ENCODE peak calls at places on chromosomes 11 and 22, in seven cellular contexts. H, L, Z, P, G, M and I are unnamed samples.

GRCh38 chr22:24407278-24407665 is 20.1 kb upstream of the ADORA2A start:
- DNase-seq in G (peak; percentile 23), P (no peak), M (no peak), H (no peak), L (no peak), Z (peak; percentile 76), I (peak; percentile 37)

GRCh38 chr22:24444729-24445466 is 17.5 kb downstream of the ADORA2A start:
- DNase-seq in L (no peak), M (no peak), Z (no peak), G (no peak), P (no peak), H (no peak), I (no peak)

GRCh38 chr11:29217901-29218300 is 798.9 kb downstream of the KCNA4 start:
- DNase-seq in M (no peak), G (no peak), H (no peak), L (no peak), Z (no peak), P (no peak), I (no peak)

GRCh38 chr11:67356867-67357561 is 3.7 kb upstream of the POLD4 start:
- DNase-seq in Z (peak; percentile 71), M (peak; percentile 69), G (peak; percentile 94), P (peak; percentile 90), L (peak; percentile 84), H (peak; percentile 90), I (peak; percentile 74)

GRCh38 chr11:43937434-43938411 is 4.7 kb upstream of the C11orf96 start:
- DNase-seq in Z (peak; percentile 28), H (no peak), M (no peak), P (peak; percentile 63), G (no peak), L (peak; percentile 51), I (no peak)

GRCh38 chr22:29344137-29344536 is 28.6 kb upstream of the RASL10A start:
- DNase-seq in H (no peak), P (peak; percentile 96), L (peak; percentile 29), G (no peak), Z (no peak), M (no peak), I (no peak)

GRCh38 chr22:37553725-37554124 is 6.6 kb upstream of the CDC42EP1 start:
- DNase-seq in M (no peak), G (no peak), P (no peak), Z (no peak), H (no peak), L (no peak), I (no peak)

GRCh38 chr11:71182791-71183556 is 69.4 kb downstream of the SHANK2 start:
- DNase-seq in L (no peak), G (no peak), Z (no peak), P (no peak), H (no peak), M (no peak), I (no peak)

GRCh38 chr11:73244589-73245240 is 26.6 kb downstream of the P2RY2 start:
- DNase-seq in H (no peak), M (no peak), L (no peak), Z (no peak), G (no peak), P (no peak), I (no peak)

GRCh38 chr11:120182357-120182756 is 28.5 kb upstream of the OAF start:
- DNase-seq in H (peak; percentile 54), P (no peak), Z (no peak), M (no peak), G (no peak), L (no peak), I (no peak)

GRCh38 chr22:35749808-35750207 is 32.1 kb downstream of the APOL5 start:
- DNase-seq in Z (no peak), P (no peak), G (no peak), H (no peak), L (no peak), M (no peak), I (no peak)

GRCh38 chr11:20647976-20648565 is 21.3 kb upstream of the NELL1 start:
- DNase-seq in P (peak; percentile 71), M (peak; percentile 48), H (peak; percentile 63), G (peak; percentile 75), Z (peak; percentile 55), L (peak; percentile 49), I (peak; percentile 53)

GRCh38 chr11:130103296-130103814 is 33.7 kb downstream of the APLP2 start:
- DNase-seq in P (peak; percentile 97), M (no peak), Z (peak; percentile 75), G (no peak), H (no peak), L (peak; percentile 93), I (no peak)

GRCh38 chr11:73426184-73426845 is 50.1 kb downstream of the RELT start:
- DNase-seq in M (no peak), H (no peak), Z (no peak), G (no peak), P (no peak), L (peak; percentile 26), I (no peak)

GRCh38 chr11:65506770-65507485 is 8.1 kb downstream of the MALAT1 start:
- DNase-seq in P (peak; percentile 56), G (peak; percentile 81), M (peak; percentile 78), Z (peak; percentile 61), L (peak; percentile 57), H (peak; percentile 79), I (peak; percentile 65)

GRCh38 chr22:24905909-24906308 is 40.6 kb downstream of the LHFPL7 start:
- DNase-seq in G (no peak), H (no peak), L (no peak), P (no peak), Z (no peak), M (no peak), I (no peak)

GRCh38 chr11:104146943-104147342 is 17.0 kb downstream of the PDGFD start:
- DNase-seq in Z (no peak), M (no peak), L (no peak), G (no peak), H (no peak), P (no peak), I (no peak)

DNA sequence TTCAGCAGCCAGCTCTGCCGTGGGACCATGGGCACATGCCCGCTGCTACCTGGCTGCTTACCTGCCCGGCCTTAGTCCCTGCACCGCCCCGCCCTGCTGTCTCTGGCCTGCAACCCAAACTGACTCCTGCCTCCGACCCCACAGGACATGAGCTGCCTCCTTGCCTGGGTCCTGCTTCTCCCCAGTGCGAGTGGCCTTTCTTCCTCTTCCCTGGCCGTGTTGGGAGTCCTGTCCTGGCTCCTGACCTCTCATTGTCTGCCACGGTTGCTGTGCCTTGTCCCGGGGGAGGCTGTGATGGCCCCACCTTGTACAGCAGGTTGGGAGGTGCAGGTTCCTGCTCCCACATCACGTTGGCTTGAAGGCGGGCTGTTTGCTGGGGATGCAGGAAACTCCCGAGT is 370.0 kb downstream of the TBC1D22A start:
- DNase-seq in H (no peak), L (no peak), G (no peak), Z (no peak), P (no peak), M (no peak), I (no peak)
- H4K20me1 ChIP-seq in H (no peaks in the 10 kb centered on the region), L (no peaks in the 10 kb centered on the region), G (no peaks in the 10 kb centered on the region), Z (no peaks in the 10 kb centered on the region), P (no peaks in the 10 kb centered on the region), M (no peaks in the 10 kb centered on the region), I (peaks cover 9% of the 10 kb centered on the region)

GRCh38 chr22:23292453-23293350 is 112.4 kb downstream of the BCR start:
- DNase-seq in H (no peak), Z (no peak), M (no peak), G (no peak), P (no peak), L (no peak), I (no peak)
- H4K20me1 ChIP-seq in H (peaks cover 11% of the 10 kb centered on the region), Z (no peaks in the 10 kb centered on the region), M (peaks cover 7% of the 10 kb centered on the region), G (no peaks in the 10 kb centered on the region), P (no peaks in the 10 kb centered on the region), L (no peaks in the 10 kb centered on the region), I (peaks cover 3% of the 10 kb centered on the region)

DNA sequence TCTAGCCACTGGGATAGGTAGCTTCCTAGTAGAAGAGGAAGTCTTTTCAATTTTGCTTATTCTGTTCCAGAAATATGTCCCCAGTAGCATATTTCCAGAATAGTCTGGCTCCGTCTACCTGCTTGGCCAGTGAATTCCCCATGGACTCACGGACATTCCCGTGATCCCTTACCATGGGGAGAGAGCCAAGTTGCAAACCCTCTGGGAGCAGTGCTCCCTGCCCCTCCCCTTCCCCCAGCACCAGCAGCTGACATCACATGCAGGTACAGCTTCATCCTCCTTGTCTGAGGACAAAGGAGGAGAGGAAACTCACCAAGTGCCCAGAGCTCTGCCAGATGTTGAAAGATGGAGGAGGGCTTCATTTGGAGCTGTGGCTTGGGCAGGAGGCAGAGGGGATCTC is 61.2 kb downstream of the GRAMD1B start:
- DNase-seq in L (no peak), G (no peak), M (no peak), P (no peak), H (no peak), Z (no peak), I (no peak)
- H4K20me1 ChIP-seq in L (no peaks in the 10 kb centered on the region), G (no peaks in the 10 kb centered on the region), M (no peaks in the 10 kb centered on the region), P (peaks cover 3% of the 10 kb centered on the region), H (peaks cover 3% of the 10 kb centered on the region), Z (no peaks in the 10 kb centered on the region), I (peaks cover 15% of the 10 kb centered on the region)

DNA sequence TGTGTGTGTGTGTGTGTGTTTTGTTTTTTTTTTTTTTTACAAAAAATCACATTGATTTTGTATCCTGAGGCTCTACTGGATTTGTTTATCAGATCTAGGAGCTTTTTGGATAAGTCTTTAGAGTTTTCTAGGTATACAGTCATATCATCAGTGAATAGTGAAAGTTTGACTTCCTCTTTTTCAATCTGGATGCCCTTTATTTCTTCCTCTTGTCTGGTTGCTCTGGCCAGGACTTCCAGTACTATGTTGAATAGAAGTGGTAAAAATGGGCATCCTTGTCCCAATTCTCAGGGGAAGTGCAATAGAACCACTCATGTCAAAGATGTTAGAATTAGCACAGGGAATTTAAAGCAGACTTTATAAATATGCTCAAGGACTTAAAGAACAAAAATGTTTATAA is 32.6 kb upstream of the PRDM11 start:
- DNase-seq in G (no peak), L (no peak), M (no peak), Z (no peak), H (no peak), P (no peak), I (no peak)
- H4K20me1 ChIP-seq in G (no peaks in the 10 kb centered on the region), L (no peaks in the 10 kb centered on the region), M (no peaks in the 10 kb centered on the region), Z (no peaks in the 10 kb centered on the region), H (no peaks in the 10 kb centered on the region), P (no peaks in the 10 kb centered on the region), I (peaks cover 4% of the 10 kb centered on the region)